ENCODE peak calls at places on chromosomes 7 and 10, in four cellular contexts. B, C, G and R are unnamed samples.

GRCh38 chr10:48363617-48364355 is 57.3 kb downstream of the MAPK8 start:
- DNase-seq in G (peak), C (peak), B (no peak), R (peak)

GRCh38 chr7:128878226-128879105 is 15.8 kb downstream of the ATP6V1F start:
- DNase-seq in B (no peak), C (no peak), G (no peak), R (no peak)

GRCh38 chr10:86349474-86349873 is 17.1 kb downstream of the GRID1 start:
- DNase-seq in B (peak), G (no peak), C (peak), R (peak)

GRCh38 chr7:127904706-127905056 is 126.6 kb downstream of the LRRC4 start:
- DNase-seq in B (no peak), G (no peak), C (no peak), R (no peak)

GRCh38 chr10:52776471-52776903 is 3.9 kb upstream of the MBL2 start:
- DNase-seq in C (no peak), G (no peak), B (no peak), R (no peak)

GRCh38 chr10:73018632-73019031 is 64.0 kb upstream of the PLA2G12B start:
- DNase-seq in B (no peak), C (no peak), G (no peak), R (no peak)

GRCh38 chr7:55387062-55387965 is 22.2 kb downstream of the LANCL2 start:
- DNase-seq in G (no peak), B (no peak), C (no peak), R (no peak)

GRCh38 chr7:131111-132094 is 61.0 kb upstream of the FAM20C start:
- DNase-seq in B (no peak), G (no peak), C (no peak), R (no peak)

GRCh38 chr7:105805619-105806018 is 70.8 kb downstream of the ATXN7L1 start:
- DNase-seq in C (no peak), G (no peak), B (peak), R (no peak)

GRCh38 chr10:99374526-99374925 is 45.4 kb downstream of the CNNM1 start:
- DNase-seq in C (no peak), G (no peak), B (no peak), R (no peak)

GRCh38 chr10:101018600-101019439 is 12.1 kb downstream of the PDZD7 start:
- DNase-seq in C (peak), B (peak), G (no peak), R (peak)

GRCh38 chr7:100472121-100472851 is 6.7 kb downstream of the TSC22D4 start:
- DNase-seq in C (no peak), B (no peak), G (no peak), R (no peak)

GRCh38 chr10:124465777-124466488 is 4.3 kb downstream of the LHPP start:
- DNase-seq in C (peak), G (no peak), B (no peak), R (no peak)

GRCh38 chr7:26684447-26684846 is 179.9 kb downstream of the SKAP2 start:
- DNase-seq in G (no peak), B (no peak), C (no peak), R (no peak)

GRCh38 chr7:26688936-26689506 is 175.4 kb downstream of the SKAP2 start:
- DNase-seq in C (peak), G (peak), B (no peak), R (no peak)

GRCh38 chr7:26685636-26686035 is 178.8 kb downstream of the SKAP2 start:
- DNase-seq in C (no peak), B (no peak), G (no peak), R (no peak)

GRCh38 chr7:26688388-26688787 is 176.0 kb downstream of the SKAP2 start:
- DNase-seq in B (no peak), C (no peak), G (no peak), R (no peak)

DNA sequence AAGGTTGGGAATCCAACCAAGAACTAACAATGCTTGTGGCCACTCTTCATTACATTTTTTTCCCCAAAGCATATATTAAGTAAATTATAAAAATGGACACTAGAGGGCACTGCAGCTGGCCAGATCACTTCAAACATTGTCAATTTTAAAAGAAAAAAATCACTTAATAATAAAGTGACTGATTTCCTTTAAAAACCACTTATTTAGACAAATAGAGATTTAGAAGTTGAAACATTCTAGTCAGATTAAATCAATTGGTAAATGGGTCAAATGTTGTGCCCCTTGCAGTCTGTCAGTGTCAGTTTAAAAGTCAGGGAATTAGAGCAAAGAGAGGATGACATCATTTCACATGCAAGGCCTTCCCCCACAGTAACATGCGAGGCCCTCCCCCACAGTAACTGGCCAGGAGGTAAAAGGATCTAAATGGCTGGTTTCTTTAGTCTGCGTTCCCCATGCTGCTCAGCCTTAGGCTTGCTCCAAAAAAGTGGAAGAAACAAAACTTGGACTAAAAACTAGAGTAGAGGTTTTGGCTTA is 177.9 kb downstream of the SKAP2 start:
- DNase-seq in G (no peak), C (peak), B (no peak), R (peak)
- TF ChIP-seq CTCF in G (peak), C (peak), B (peak), R (peak)

DNA sequence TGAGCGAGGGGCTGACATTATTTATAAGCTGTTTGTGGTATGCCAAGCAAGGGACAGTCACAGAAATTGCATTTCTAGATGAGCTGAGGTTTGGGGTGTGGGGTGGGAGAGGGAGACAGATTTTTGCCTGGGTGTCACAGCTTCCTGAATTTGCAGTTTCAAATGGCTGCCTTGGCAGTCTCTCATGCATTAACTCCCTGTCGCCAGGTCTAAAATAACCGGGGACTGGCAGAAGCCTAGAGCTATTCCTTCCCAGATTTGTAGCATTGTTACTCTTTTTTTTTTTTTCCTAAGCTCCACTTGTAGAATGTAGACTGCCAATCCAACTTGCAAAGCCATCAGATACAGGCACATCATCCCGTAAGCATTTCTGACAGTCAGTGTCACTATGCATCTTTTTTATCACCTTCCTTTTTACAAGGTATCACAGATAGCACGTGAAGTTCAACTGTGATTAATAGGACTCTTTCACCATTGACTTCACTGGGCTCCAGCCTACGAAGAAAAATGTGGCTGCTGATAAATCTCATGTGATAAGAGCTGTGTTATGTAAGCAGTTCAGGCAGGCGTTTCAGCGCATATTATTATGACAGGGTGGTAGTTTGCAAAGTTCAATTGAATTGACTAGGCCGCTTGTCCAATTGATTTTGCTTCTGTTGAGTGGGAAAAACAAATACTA is 130.7 kb upstream of the CELF2 start:
- DNase-seq in G (no peak), B (no peak), C (no peak), R (no peak)
- TF ChIP-seq TAF1 in G (no peak), B (no peak), C (no peak), R (no peak)

GRCh38 chr7:35648367-35648766 is 46.6 kb downstream of the HERPUD2 start:
- DNase-seq in C (no peak), B (no peak), G (no peak), R (no peak)

GRCh38 chr7:35649711-35650110 is 45.2 kb downstream of the HERPUD2 start:
- DNase-seq in B (no peak), G (no peak), C (no peak), R (no peak)

GRCh38 chr7:35646289-35647033 is 48.5 kb downstream of the HERPUD2 start:
- DNase-seq in B (no peak), C (no peak), G (no peak), R (no peak)

GRCh38 chr7:35645691-35646090 is 49.2 kb downstream of the HERPUD2 start:
- DNase-seq in G (no peak), C (no peak), B (no peak), R (no peak)

DNA sequence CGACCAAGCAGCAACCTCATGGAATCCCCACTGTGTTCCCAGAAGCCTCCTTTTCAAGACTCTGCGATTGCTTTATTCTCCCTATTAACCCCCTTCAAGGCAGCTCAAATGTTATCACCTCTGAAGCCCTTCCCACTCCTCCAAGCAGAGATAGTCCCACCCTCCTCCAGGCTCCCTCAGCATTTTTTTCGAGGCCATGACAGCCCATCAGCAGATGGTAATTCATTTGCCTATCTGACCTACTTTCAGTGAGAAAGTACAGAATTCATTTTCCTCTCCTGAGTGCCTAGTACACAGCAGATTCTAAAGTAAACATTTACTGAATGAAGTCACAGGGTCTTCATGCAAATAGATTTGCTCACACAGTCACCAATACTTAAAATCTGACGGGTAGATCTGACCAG is 47.8 kb downstream of the HERPUD2 start:
- DNase-seq in B (no peak), G (no peak), C (peak), R (peak)
- TF ChIP-seq NRF1 in B (no peak), G (no peak), C (no peak), R (no peak)

DNA sequence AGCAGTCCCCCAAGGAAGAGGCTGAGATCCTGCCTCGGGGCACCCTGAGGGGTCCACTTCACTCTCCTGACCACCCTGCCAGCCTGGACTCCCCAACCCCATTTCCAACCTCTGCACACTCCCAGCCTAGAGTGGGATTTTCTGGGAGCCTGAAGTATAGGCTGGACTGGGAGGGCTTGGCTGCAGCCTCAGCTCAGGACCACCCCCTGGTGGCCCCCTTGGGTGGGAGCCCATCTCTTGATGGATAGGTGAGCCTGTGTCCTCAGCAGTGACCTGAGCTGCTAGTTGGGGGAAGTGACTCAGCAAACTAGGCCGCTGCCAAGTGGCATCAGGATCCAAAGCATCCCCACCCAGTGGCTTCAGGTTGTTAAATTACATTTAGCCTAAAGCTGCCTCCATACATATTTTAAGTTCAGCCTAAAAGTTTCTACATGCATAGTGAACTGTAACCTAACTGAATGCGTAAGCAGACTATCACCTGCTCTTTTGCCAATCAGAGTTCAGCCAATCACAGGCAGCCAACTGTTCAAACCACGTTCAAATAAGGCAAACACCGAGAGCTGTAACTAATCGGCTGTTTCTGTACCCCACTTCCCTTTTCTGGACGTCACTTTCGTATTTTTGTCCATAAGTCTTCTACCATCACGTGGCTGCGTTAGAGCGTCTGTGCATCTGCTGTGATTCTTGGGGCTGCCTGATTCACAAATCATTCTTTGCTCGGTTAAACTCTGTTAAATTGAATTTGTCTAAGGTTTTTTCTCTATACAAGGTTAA is 144.0 kb downstream of the PLPP4 start:
- DNase-seq in C (peak), B (peak), G (no peak), R (peak)
- TF ChIP-seq CTCF in C (no peak), B (peak), G (peak), R (peak)

GRCh38 chr7:32164341-32164996 is 94.3 kb upstream of the PDE1C start:
- DNase-seq in B (peak), G (no peak), C (peak), R (peak)

GRCh38 chr7:32167256-32167655 is 97.0 kb upstream of the PDE1C start:
- DNase-seq in G (no peak), B (no peak), C (no peak), R (no peak)

GRCh38 chr7:32161708-32162107 is 91.5 kb upstream of the PDE1C start:
- DNase-seq in B (no peak), G (no peak), C (no peak), R (no peak)

GRCh38 chr7:32163911-32164310 is 93.7 kb upstream of the PDE1C start:
- DNase-seq in C (no peak), G (no peak), B (no peak), R (no peak)

DNA sequence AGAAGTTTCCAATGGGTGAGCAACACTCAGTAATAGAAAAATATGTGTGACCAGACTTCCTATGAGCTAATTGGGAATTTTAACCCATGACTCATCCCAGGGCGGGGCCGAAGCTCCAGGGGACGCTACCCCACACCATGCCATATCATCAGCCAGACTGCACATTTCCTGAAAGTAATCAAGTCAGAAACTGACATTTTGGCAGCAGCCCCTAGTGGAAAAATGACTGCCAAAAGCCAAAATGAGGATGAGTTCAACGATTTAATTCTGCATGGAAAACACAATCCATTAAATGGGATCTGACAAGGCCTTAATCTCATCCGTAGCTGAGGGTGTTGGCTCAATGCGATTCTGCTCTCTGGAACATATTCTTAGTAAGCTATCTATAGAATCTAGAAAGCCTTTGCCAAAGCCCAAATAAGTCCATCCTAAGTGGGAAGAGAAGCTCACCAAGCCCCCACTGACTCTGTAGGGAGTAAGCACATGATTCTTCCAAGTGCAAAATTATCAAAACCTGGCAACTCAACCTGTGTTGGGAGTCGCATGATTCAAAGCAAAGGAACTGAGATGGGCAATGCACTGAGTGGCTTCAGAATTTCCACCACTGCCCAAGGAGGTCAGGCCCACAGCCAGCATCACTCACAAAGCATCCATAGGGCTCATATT is 93.1 kb upstream of the PDE1C start:
- DNase-seq in G (no peak), B (no peak), C (peak), R (peak)
- TF ChIP-seq TAF1 in G (no peak), B (no peak), C (no peak), R (peak)